ENCODE peak calls at places on chromosomes 1 and 21, in four cellular contexts. One of them, this sample, is unnamed.

GRCh38 chr1:153888518-153888917 is 34.3 kb downstream of the GATAD2B start:
- DNase-seq in AG04450: no peak
- DNase-seq in mucosa of descending colon: no peak
- DNase-seq in fibroblast of lung: peak
- DNase-seq in this sample: no peak

GRCh38 chr1:176811896-176812295 is 348.9 kb downstream of the PAPPA2 start:
- DNase-seq in AG04450: no peak
- DNase-seq in mucosa of descending colon: no peak
- DNase-seq in fibroblast of lung: no peak
- DNase-seq in this sample: no peak

GRCh38 chr21:43613755-43614638 is 45.3 kb downstream of the HSF2BP start:
- DNase-seq in AG04450: no peak
- DNase-seq in mucosa of descending colon: no peak
- DNase-seq in fibroblast of lung: peak
- DNase-seq in this sample: peak

GRCh38 chr1:180299486-180300246 is 69.6 kb downstream of the LHX4 start:
- DNase-seq in AG04450: no peak
- DNase-seq in mucosa of descending colon: no peak
- DNase-seq in fibroblast of lung: no peak
- DNase-seq in this sample: no peak

GRCh38 chr1:65470766-65471165 is 50.3 kb downstream of the LEPR start:
- DNase-seq in AG04450: no peak
- DNase-seq in mucosa of descending colon: no peak
- DNase-seq in fibroblast of lung: peak
- DNase-seq in this sample: no peak

GRCh38 chr1:7105258-7105657 is 320.0 kb downstream of the CAMTA1 start:
- DNase-seq in AG04450: no peak
- DNase-seq in mucosa of descending colon: no peak
- DNase-seq in fibroblast of lung: no peak
- DNase-seq in this sample: no peak

GRCh38 chr21:39016740-39017315 is 166.4 kb downstream of the PSMG1 start:
- DNase-seq in AG04450: no peak
- DNase-seq in mucosa of descending colon: no peak
- DNase-seq in fibroblast of lung: no peak
- DNase-seq in this sample: peak

GRCh38 chr1:147527941-147528936 is 13.1 kb upstream of the BCL9 start:
- DNase-seq in AG04450: no peak
- DNase-seq in mucosa of descending colon: no peak
- DNase-seq in fibroblast of lung: no peak
- DNase-seq in this sample: no peak

GRCh38 chr1:53580009-53580400 is 120.8 kb downstream of the DMRTB1 start:
- DNase-seq in AG04450: no peak
- DNase-seq in mucosa of descending colon: no peak
- DNase-seq in fibroblast of lung: no peak
- DNase-seq in this sample: no peak

GRCh38 chr1:162970021-162970420 is 99.1 kb upstream of the RGS4 start:
- DNase-seq in AG04450: no peak
- DNase-seq in mucosa of descending colon: no peak
- DNase-seq in fibroblast of lung: no peak
- DNase-seq in this sample: no peak

GRCh38 chr1:177181631-177182291 is 11.0 kb downstream of the BRINP2 start:
- DNase-seq in AG04450: no peak
- DNase-seq in mucosa of descending colon: peak
- DNase-seq in fibroblast of lung: peak
- DNase-seq in this sample: peak

GRCh38 chr1:51941528-51941927 is 49.0 kb downstream of the RAB3B start:
- DNase-seq in AG04450: no peak
- DNase-seq in mucosa of descending colon: no peak
- DNase-seq in fibroblast of lung: no peak
- DNase-seq in this sample: no peak

GRCh38 chr21:25558123-25558522 is 49.2 kb downstream of the MRPL39 start:
- DNase-seq in AG04450: no peak
- DNase-seq in mucosa of descending colon: no peak
- DNase-seq in fibroblast of lung: peak
- DNase-seq in this sample: no peak

GRCh38 chr1:165851034-165851658 is 23.7 kb downstream of the UCK2 start:
- DNase-seq in AG04450: no peak
- DNase-seq in mucosa of descending colon: no peak
- DNase-seq in fibroblast of lung: peak
- DNase-seq in this sample: peak

GRCh38 chr21:36035381-36035791 is 24.9 kb downstream of the SETD4 start:
- DNase-seq in AG04450: no peak
- DNase-seq in mucosa of descending colon: no peak
- DNase-seq in fibroblast of lung: no peak
- DNase-seq in this sample: no peak

GRCh38 chr1:170556910-170557309 is 24.9 kb downstream of the GORAB start:
- DNase-seq in AG04450: no peak
- DNase-seq in mucosa of descending colon: no peak
- DNase-seq in fibroblast of lung: peak
- DNase-seq in this sample: peak

GRCh38 chr1:97603776-97604175 is 317.1 kb downstream of the DPYD start:
- DNase-seq in AG04450: peak
- DNase-seq in mucosa of descending colon: no peak
- DNase-seq in fibroblast of lung: peak
- DNase-seq in this sample: peak

GRCh38 chr1:225816643-225817538 is 7.0 kb downstream of the EPHX1 start:
- DNase-seq in AG04450: no peak
- DNase-seq in mucosa of descending colon: peak
- DNase-seq in fibroblast of lung: peak
- DNase-seq in this sample: no peak

GRCh38 chr1:234734864-234735263 is 124.9 kb upstream of the IRF2BP2 start:
- DNase-seq in AG04450: no peak
- DNase-seq in mucosa of descending colon: no peak
- DNase-seq in fibroblast of lung: no peak
- DNase-seq in this sample: no peak

GRCh38 chr1:58841455-58841854 is 57.6 kb upstream of the JUN start:
- DNase-seq in AG04450: no peak
- DNase-seq in mucosa of descending colon: no peak
- DNase-seq in fibroblast of lung: no peak
- DNase-seq in this sample: peak
- TF ChIP-seq CTCF in AG04450: peak
- TF ChIP-seq CTCF in mucosa of descending colon: peak
- TF ChIP-seq CTCF in fibroblast of lung: peak
- TF ChIP-seq CTCF in this sample: peak

DNA sequence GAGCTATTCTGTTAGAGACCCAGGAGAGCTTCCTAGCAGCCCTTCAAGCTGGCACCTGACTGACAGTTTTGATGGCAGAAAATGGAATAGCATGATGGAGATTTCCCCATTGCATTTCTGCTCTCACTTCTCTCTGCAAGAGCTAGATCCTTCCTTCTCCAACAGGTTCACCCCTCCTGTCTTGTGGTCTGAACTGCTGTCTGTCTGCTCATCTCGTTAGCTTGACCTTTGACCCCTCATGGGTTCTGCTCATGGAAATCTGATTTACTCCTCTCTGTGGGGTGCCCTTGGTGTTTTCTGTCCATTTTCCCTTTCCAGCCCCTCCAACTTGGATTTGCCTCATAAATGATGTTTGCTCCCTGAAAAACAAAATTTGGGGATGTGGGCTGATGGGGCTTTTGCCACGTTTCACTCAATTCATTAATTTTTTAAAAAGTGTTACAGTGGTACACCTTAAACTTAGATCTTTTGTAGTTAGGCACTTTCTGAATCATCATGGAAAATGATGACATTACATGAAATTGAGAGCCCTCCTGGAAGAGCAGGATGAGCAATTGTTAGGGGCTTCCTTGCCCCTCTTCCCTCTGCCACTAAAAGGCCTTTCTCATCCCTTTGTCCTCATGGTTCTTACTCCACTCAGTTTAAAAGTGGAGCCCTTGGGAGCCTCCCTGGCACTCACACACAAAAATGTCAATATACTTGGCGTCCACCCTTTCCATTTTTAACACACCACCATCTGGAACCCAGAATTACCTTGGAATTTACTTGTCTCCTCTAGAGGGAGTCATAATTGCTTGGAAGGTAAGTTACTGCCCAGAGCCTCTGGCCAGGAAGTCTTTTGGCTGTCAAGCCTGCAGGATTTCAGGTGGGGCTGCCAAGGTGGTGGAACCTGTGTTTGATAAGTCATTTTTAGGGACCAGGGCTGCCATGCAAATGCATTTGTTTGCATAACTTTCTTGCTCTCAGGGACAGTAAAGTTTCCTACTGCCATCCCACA is 31.9 kb upstream of the IL19 start:
- DNase-seq in AG04450: no peak
- DNase-seq in mucosa of descending colon: no peak
- DNase-seq in fibroblast of lung: peak
- DNase-seq in this sample: peak
- H3K4me3 ChIP-seq in AG04450: no peak
- H3K4me3 ChIP-seq in mucosa of descending colon: no peak
- H3K4me3 ChIP-seq in fibroblast of lung: no peak
- H3K4me3 ChIP-seq in this sample: no peak

DNA sequence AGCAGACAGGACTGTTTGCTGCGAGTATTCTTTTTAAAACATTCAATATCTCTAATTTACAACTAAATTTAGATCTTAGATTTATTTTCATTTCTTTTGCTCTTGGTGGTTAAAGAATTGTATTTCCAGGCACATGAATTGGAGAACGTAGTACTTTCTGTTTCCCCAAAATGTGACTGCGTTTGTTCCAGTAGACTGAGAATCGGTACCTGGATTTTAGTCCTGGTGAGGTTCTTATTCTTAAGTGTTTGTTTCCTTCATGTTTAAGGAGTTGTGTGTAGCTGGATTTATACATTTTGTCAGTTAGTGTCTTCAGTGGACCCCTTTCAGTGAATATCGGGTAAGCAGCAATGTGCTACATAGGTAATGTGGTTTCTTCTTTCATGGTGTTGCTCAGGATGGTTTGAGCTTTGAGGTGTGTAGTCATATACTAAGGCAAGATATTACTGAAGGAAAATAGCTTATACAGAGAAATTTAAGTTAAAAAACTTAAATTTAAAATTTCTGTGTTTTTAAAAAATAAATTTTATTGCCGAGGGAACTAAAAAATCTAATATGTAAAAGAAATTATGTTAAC is 6.8 kb downstream of the MIER1 start:
- DNase-seq in AG04450: no peak
- DNase-seq in mucosa of descending colon: no peak
- DNase-seq in fibroblast of lung: no peak
- DNase-seq in this sample: no peak
- TF ChIP-seq CTCF in AG04450: no peak
- TF ChIP-seq CTCF in mucosa of descending colon: no peak
- TF ChIP-seq CTCF in fibroblast of lung: no peak
- TF ChIP-seq CTCF in this sample: no peak

GRCh38 chr1:209405183-209405823 is 178.2 kb upstream of the CAMK1G start:
- DNase-seq in AG04450: peak
- DNase-seq in mucosa of descending colon: no peak
- DNase-seq in fibroblast of lung: peak
- DNase-seq in this sample: peak
- H3K4me3 ChIP-seq in AG04450: peak
- H3K4me3 ChIP-seq in mucosa of descending colon: no peak
- H3K4me3 ChIP-seq in fibroblast of lung: no peak
- H3K4me3 ChIP-seq in this sample: no peak

DNA sequence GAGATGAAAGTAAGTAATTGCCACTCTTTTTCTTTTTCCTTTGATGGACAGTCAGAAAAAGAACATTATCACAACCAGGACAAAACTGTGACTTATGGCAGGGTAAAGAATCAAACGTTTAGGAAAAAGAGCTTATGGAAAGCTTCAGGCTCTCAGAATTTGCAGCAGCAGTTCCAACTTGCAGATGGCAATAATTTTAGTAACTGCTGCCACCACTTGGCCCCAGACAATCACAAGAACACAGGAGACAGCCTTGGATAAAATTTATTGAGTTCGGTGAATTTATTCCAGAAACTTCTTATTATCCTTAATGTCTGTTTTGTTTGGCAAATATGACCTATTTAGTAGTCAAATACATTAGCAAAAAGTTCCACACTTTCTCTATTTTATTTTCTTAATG is 804.4 kb downstream of the BRINP3 start:
- DNase-seq in AG04450: no peak
- DNase-seq in mucosa of descending colon: no peak
- DNase-seq in fibroblast of lung: no peak
- DNase-seq in this sample: no peak
- TF ChIP-seq CTCF in AG04450: no peak
- TF ChIP-seq CTCF in mucosa of descending colon: no peak
- TF ChIP-seq CTCF in fibroblast of lung: no peak
- TF ChIP-seq CTCF in this sample: no peak

DNA sequence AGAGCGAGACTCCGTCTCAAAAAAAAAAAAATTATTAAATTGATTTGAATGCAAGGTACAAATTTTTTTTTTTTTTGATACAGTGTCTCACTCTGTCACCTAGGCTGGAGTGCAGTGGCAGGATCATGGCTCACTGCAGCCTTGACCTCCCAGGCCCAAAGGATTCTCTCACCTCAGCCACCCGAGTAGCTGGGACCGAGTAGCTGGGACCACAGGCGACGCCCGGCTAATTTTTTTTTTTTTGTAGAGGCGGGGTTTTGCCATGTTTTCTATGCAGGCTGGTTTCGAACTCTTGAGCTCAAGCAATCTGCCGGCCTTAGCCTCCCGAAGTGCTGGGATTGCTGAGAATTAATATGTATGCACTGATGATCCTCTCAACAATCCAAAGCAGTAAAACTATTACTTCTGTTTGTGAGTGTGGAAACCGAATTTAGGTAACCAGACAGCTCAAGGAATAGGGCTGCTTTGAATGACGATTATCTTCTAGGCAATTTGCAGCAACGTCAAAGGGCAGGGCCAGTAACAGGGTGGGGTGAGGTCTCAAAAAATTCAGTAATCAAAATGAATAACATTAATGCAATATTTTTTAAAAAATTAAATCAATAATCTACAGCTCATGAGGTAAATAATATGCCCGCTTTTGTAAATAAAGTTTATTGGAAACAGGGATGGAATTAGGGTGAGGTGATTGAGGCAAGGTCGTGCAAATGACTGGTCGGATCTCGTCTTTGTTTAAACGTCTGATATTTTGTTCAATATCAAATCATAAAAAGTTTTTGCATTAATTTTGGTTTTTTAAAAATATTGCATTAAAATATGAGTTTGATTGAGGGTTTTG is 1.2 kb downstream of the CLSPN start:
- DNase-seq in AG04450: no peak
- DNase-seq in mucosa of descending colon: no peak
- DNase-seq in fibroblast of lung: peak
- DNase-seq in this sample: no peak
- H3K4me3 ChIP-seq in AG04450: peak
- H3K4me3 ChIP-seq in mucosa of descending colon: no peak
- H3K4me3 ChIP-seq in fibroblast of lung: peak
- H3K4me3 ChIP-seq in this sample: peak

GRCh38 chr1:46549697-46550681 is 1.5 kb downstream of the KNCN start:
- DNase-seq in AG04450: no peak
- DNase-seq in mucosa of descending colon: no peak
- DNase-seq in fibroblast of lung: peak
- DNase-seq in this sample: peak
- TF ChIP-seq CTCF in AG04450: no peak
- TF ChIP-seq CTCF in mucosa of descending colon: no peak
- TF ChIP-seq CTCF in fibroblast of lung: no peak
- TF ChIP-seq CTCF in this sample: no peak

GRCh38 chr1:230976825-230977747 is 1.6 kb downstream of the TTC13 start:
- DNase-seq in AG04450: no peak
- DNase-seq in mucosa of descending colon: no peak
- DNase-seq in fibroblast of lung: no peak
- DNase-seq in this sample: no peak
- H3K4me3 ChIP-seq in AG04450: no peak
- H3K4me3 ChIP-seq in mucosa of descending colon: no peak
- H3K4me3 ChIP-seq in fibroblast of lung: peak
- H3K4me3 ChIP-seq in this sample: peak

This sample was measured in foreskin fibroblast.